ENCODE peak calls at places on chromosomes 12 and 14, in four cellular contexts. U, M, P and N are unnamed samples.

GRCh38 chr12:41151789-41152188 is 36.3 kb upstream of the PDZRN4 start:
- DNase-seq in U (no peak), M (no peak), P (no peak), N (no peak)

GRCh38 chr14:93909429-93910128 is 17.6 kb upstream of the FAM181A start:
- DNase-seq in U (no peak), M (no peak), P (no peak), N (no peak)

GRCh38 chr12:124640096-124640495 is 72.7 kb upstream of the NCOR2 start:
- DNase-seq in U (no peak), P (no peak), M (no peak), N (peak)

GRCh38 chr12:29569392-29569791 is 71.9 kb upstream of the OVCH1 start:
- DNase-seq in M (no peak), P (no peak), U (no peak), N (no peak)

GRCh38 chr14:54189358-54190354 is 207.2 kb upstream of the CDKN3 start:
- DNase-seq in U (no peak), M (no peak), P (no peak), N (no peak)

GRCh38 chr14:34628681-34629135 is 1.2 kb downstream of the SNX6 start:
- DNase-seq in P (no peak), M (no peak), U (no peak), N (no peak)

GRCh38 chr14:45177081-45177480 is 41.4 kb downstream of the FANCM start:
- DNase-seq in P (no peak), U (no peak), M (no peak), N (no peak)

GRCh38 chr12:5745251-5745888 is 199.7 kb downstream of the ANO2 start:
- DNase-seq in U (no peak), P (peak), M (no peak), N (peak)

GRCh38 chr12:10033783-10034381 is 3.4 kb downstream of the CLEC9A start:
- DNase-seq in P (no peak), M (no peak), U (no peak), N (no peak)

GRCh38 chr12:52087961-52088820 is 8.7 kb downstream of the SMIM41 start:
- DNase-seq in M (no peak), U (no peak), P (no peak), N (no peak)

GRCh38 chr12:6821674-6822433 is at the start of gene GPR162:
- DNase-seq in P (no peak), M (no peak), U (peak), N (peak)

GRCh38 chr12:38898001-38898684 is 7.2 kb downstream of the CPNE8 start:
- DNase-seq in U (no peak), P (no peak), M (no peak), N (no peak)

GRCh38 chr12:105924526-105925208 is 214.1 kb downstream of the NUAK1 start:
- DNase-seq in M (no peak), P (no peak), U (no peak), N (no peak)

GRCh38 chr12:105554856-105555255 is 224.4 kb downstream of the C12orf75 start:
- DNase-seq in P (no peak), M (no peak), U (no peak), N (no peak)

GRCh38 chr12:34390171-34390841 is 368.0 kb downstream of the ALG10 start:
- DNase-seq in P (no peak), U (no peak), M (no peak), N (no peak)

GRCh38 chr14:72443256-72443655 is 450.6 kb downstream of the DPF3 start:
- DNase-seq in U (no peak), P (no peak), M (no peak), N (no peak)

GRCh38 chr14:72448212-72448611 is 445.7 kb downstream of the DPF3 start:
- DNase-seq in M (no peak), P (no peak), U (no peak), N (no peak)

GRCh38 chr14:72439707-72440106 is 454.2 kb downstream of the DPF3 start:
- DNase-seq in U (no peak), M (peak), P (no peak), N (no peak)

GRCh38 chr14:72444701-72445100 is 449.2 kb downstream of the DPF3 start:
- DNase-seq in P (no peak), U (no peak), M (no peak), N (no peak)

DNA sequence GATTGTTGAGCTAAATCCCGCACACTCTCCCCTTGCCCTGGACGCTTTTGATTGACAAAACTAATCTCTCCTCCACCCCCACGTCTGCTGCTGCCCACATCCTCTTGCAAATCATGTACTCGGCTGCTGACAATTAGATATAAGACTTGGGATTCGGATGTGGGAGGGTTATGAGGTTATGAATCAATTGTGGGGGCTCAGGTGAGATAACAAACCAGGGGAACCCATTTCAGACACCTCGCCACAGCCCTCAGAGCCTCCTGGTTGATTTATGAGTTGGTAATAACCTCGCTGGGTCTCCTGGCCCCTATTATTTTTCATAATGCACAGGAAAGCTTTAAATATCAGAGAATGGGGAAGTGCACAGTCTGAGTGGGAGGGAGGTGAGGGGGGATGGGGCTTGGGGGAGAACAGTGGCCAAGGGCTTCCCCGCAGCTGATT is 449.9 kb downstream of the DPF3 start:
- DNase-seq in P (no peak), M (peak), U (no peak), N (no peak)
- TF ChIP-seq POLR2A in P (no peak), M (no peak), U (no peak), N (no peak)

GRCh38 chr12:32106517-32107366 is at the start of gene BICD1:
- DNase-seq in P (peak), M (peak), U (peak), N (peak)
- TF ChIP-seq POLR2A in P (peak), M (peak), U (peak), N (peak)

DNA sequence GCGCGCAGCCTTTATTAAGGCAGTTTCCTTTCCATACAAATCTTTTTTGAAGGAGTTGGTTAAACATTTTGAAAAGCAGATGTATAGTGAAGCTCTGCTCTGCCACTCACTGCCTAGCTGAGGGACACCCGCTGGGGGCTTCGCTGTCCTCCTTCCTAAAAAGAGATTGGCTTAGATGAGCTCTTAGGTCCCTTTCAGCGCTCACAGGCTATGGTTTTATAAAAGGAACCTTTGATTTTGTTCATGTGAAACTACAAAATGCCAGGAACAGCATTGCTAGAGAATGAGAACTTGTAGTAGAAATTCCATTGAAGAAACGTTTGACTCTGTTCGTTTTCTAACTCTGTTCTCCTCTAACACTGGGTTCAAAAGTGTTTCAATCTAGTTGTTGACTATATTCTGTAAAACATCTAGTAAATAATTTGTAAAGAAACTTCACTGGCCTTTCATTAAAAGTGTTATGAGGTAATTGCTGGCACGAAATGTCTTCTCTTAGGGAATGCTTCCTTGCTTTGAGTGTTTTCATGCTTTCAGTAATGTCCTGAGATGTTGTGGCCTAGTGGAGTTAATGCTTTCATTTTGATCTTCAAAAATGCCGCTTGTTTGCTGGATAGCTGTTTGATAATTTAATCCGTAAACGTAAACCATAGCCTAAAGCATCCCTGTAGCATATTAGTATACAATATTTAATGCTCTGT is 1.6 kb downstream of the MARK3 start:
- DNase-seq in M (no peak), P (no peak), U (no peak), N (no peak)
- TF ChIP-seq POLR2A in M (no peak), P (no peak), U (no peak), N (no peak)

GRCh38 chr12:120231316-120232011 is 30.6 kb upstream of the RPLP0 start:
- DNase-seq in U (peak), M (no peak), P (no peak), N (peak)
- TF ChIP-seq POLR2A in U (no peak), M (no peak), P (no peak), N (no peak)

GRCh38 chr12:53750812-53751335 is 905 bp downstream of the CISTR start:
- DNase-seq in M (no peak), P (no peak), U (no peak), N (no peak)

GRCh38 chr12:53752651-53753050 is 872 bp upstream of the CISTR start:
- DNase-seq in M (no peak), U (no peak), P (no peak), N (no peak)

GRCh38 chr12:53752192-53752601 is 418 bp upstream of the CISTR start:
- DNase-seq in P (no peak), U (no peak), M (no peak), N (no peak)

GRCh38 chr12:53749986-53750811 is 1.6 kb downstream of the CISTR start:
- DNase-seq in P (no peak), U (no peak), M (no peak), N (no peak)

GRCh38 chr12:53751336-53752191 is at the start of gene CISTR:
- DNase-seq in M (no peak), U (no peak), P (no peak), N (no peak)
- TF ChIP-seq POLR2A in M (no peak), U (no peak), P (no peak), N (no peak)

GRCh38 chr12:109995703-109996482 is at the start of gene GIT2:
- DNase-seq in U (peak), M (peak), P (peak), N (peak)
- TF ChIP-seq POLR2A in U (peak), M (peak), P (peak), N (peak)